ENCODE peak calls at places on chromosome 18, in four cellular contexts. A, L, Q and T are unnamed samples.

GRCh38 chr18:6884944-6885343 is 155.4 kb downstream of the ARHGAP28 start:
- DNase-seq in A (no peak), Q (no peak), L (peak; percentile 21), T (no peak)

GRCh38 chr18:33307520-33307919 is 133.0 kb downstream of the CCDC178 start:
- DNase-seq in Q (no peak), L (no peak), A (no peak), T (no peak)

GRCh38 chr18:14943486-14943885 is 195.5 kb downstream of the ANKRD30B start:
- DNase-seq in A (no peak), L (no peak), Q (no peak), T (no peak)

GRCh38 chr18:59921384-59921891 is 21.6 kb downstream of the PMAIP1 start:
- DNase-seq in A (no peak), Q (no peak), L (no peak), T (no peak)

GRCh38 chr18:43405097-43405496 is 127.8 kb upstream of the SYT4 start:
- DNase-seq in Q (no peak), L (no peak), A (no peak), T (no peak)

GRCh38 chr18:74654637-74655036 is 57.0 kb downstream of the ZNF407 start:
- DNase-seq in A (no peak), L (no peak), Q (no peak), T (no peak)

GRCh38 chr18:2108581-2108980 is 462.7 kb downstream of the METTL4 start:
- DNase-seq in L (no peak), A (no peak), Q (no peak), T (no peak)

GRCh38 chr18:2979871-2980606 is 32.9 kb downstream of the LPIN2 start:
- DNase-seq in L (no peak), Q (no peak), A (no peak), T (no peak)

GRCh38 chr18:34809697-34810096 is 99.6 kb downstream of the DTNA start:
- DNase-seq in Q (no peak), A (peak; percentile 37), L (peak; percentile 13), T (no peak)
- TF ChIP-seq POLR2AphosphoS5 in Q (no peak), A (no peak), L (no peak), T (no peak)

GRCh38 chr18:71011389-71011788 is 722.5 kb downstream of the SOCS6 start:
- DNase-seq in Q (peak; percentile 33), L (no peak), A (no peak), T (no peak)
- TF ChIP-seq SPI1 in Q (no peak), L (no peak), A (no peak), T (no peak)

GRCh38 chr18:68219867-68220266 is 495.0 kb downstream of the TMX3 start:
- DNase-seq in L (no peak), A (no peak), Q (no peak), T (no peak)

GRCh38 chr18:68220458-68220857 is 494.4 kb downstream of the TMX3 start:
- DNase-seq in L (no peak), Q (no peak), A (no peak), T (no peak)

GRCh38 chr18:68219274-68219673 is 495.6 kb downstream of the TMX3 start:
- DNase-seq in A (no peak), Q (no peak), L (no peak), T (no peak)

GRCh38 chr18:68215931-68216330 is 499.0 kb downstream of the TMX3 start:
- DNase-seq in L (no peak), Q (no peak), A (no peak), T (no peak)

DNA sequence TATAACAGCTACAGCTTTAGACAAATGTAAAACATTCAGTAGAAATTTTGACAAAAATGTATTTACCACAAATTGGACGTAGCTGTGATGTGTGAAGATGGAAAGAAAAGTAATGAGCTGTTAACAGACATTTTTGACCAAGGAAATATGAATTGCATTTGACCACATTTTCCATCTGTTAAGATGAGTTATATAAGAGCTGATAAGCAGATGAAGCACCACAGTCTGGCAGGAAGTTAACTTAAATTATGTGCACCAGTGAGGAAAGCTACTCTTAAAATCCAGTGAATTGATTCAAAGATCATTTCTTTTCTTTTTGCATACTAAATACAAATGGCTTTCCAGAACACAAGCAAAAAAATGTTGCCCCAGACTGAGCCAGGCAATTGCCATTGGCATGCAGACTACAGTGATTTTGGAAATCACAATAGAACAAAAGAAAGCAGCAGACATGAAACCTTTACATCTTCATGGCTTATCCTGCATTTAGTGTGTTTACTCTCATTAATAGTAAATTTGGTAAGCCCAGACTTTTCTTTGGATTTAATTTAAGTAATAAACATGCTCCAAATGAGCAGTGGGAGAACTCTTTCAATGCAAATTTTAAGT is 493.7 kb downstream of the TMX3 start:
- DNase-seq in Q (no peak), A (no peak), L (no peak), T (no peak)
- TF ChIP-seq POLR2AphosphoS5 in Q (no peak), A (no peak), L (no peak), T (no peak)

GRCh38 chr18:49175476-49175875 is 224.7 kb upstream of the SMAD7 start:
- DNase-seq in Q (no peak), L (no peak), A (no peak), T (no peak)
- TF ChIP-seq SPI1 in Q (no peak), L (no peak), A (no peak), T (no peak)

DNA sequence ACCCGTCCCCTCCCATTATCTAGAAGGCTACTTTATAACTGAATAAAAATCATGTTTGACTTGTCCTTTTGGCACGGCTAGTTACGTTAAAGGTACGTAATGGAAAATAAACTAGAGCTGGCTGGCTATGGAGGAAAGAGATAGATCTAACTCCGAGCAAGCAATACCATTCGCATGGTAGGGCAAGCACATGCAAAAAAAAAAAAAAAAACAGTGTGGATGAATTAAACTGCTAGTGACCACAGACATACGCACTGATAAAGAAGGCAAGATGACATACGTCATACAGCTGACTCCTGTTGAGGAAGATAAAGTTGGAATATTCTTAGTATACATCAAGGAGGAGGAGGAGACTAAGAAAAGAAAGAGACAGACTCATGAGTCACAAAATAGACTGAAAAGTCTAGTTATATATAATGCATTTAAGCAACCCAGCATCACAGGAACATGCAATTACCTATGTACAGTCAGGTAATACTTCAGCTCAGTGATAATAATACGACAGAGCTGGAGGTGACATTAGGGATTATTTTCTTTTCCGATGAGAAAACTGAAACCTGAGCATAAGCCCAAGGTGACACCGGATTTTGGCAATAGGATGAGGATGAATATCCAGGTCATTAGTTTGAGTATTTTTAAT is 37.9 kb upstream of the NARS1 start:
- DNase-seq in A (no peak), L (peak; percentile 82), Q (no peak), T (no peak)
- TF ChIP-seq POLR2AphosphoS5 in A (no peak), L (peak; percentile 69), Q (no peak), T (no peak)

GRCh38 chr18:80130555-80130954 is 21.5 kb downstream of the ADNP2 start:
- DNase-seq in A (no peak), Q (no peak), L (no peak), T (no peak)

GRCh38 chr18:80124131-80124530 is 15.1 kb downstream of the ADNP2 start:
- DNase-seq in L (no peak), Q (no peak), A (no peak), T (no peak)

GRCh38 chr18:80129672-80130367 is 20.8 kb downstream of the ADNP2 start:
- DNase-seq in Q (no peak), A (no peak), L (no peak), T (no peak)

GRCh38 chr18:80127635-80128034 is 18.6 kb downstream of the ADNP2 start:
- DNase-seq in A (no peak), Q (no peak), L (no peak), T (no peak)

DNA sequence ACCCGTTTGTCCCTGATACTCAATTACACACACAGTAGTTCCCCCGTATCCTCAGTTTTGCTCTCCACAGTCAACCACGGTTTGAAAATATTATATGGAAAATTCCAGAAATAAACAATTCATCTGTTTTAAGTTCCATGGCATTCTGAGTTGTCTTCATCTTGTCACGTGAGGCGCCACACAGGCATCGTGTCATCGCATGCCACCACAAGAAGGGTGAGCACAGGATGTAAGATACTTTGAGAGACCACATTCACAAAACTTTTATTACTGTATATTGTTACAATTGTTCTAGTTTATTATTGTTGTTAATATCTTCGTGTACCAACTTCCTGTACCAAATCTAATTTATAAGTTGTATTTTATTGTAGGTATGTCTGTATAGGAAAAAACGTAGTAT is 17.7 kb downstream of the ADNP2 start:
- DNase-seq in L (no peak), Q (no peak), A (no peak), T (no peak)
- TF ChIP-seq SPI1 in L (no peak), Q (no peak), A (no peak), T (no peak)

GRCh38 chr18:58211510-58211909 is 167.5 kb downstream of the NEDD4L start:
- DNase-seq in A (no peak), L (no peak), Q (no peak), T (no peak)
- TF ChIP-seq POLR2AphosphoS5 in A (no peak), L (no peak), Q (no peak), T (no peak)

GRCh38 chr18:9348079-9348671 is 13.6 kb downstream of the TWSG1 start:
- DNase-seq in L (no peak), A (no peak), Q (peak; percentile 60), T (no peak)
- TF ChIP-seq SPI1 in L (no peak), A (no peak), Q (no peak), T (no peak)